ENCODE peak calls at places on chromosomes 7 and 10, in four cellular contexts. E is endothelial cell of umbilical vein; Q is cortex of kidney; G is stimulated activated CD4-positive, alpha-beta T cell treated with anti-CD3 and anti-CD28 coated beads, Interleukin-15, amount 100 ng/mL, for 24 hours. U is an unnamed sample.
A peak's percentile ranks its signal among the peaks of the same experiment; 100 is the strongest.

GRCh38 chr10:79322616-79323566 is 24.4 kb upstream of the PPIF start:
- DNase-seq in E (no peak), Q (no peak), G (peak; percentile 84), U (no peak)

GRCh38 chr7:111593343-111593742 is 31.1 kb upstream of the IMMP2L start:
- DNase-seq in E (no peak), Q (no peak), G (no peak), U (no peak)

GRCh38 chr10:89644967-89645741 is at the start of gene PANK1:
- DNase-seq in E (peak; percentile 83), Q (no peak), G (peak; percentile 87), U (peak; percentile 40)

GRCh38 chr7:101299511-101300464 is 21.8 kb downstream of the IFT22 start:
- DNase-seq in E (no peak), Q (no peak), G (no peak), U (no peak)

GRCh38 chr7:46549347-46549746 is 628.3 kb upstream of the IGFBP3 start:
- DNase-seq in E (no peak), Q (no peak), G (no peak), U (no peak)

GRCh38 chr10:106643521-106643920 is 521.0 kb downstream of the SORCS1 start:
- DNase-seq in E (no peak), Q (no peak), G (no peak), U (no peak)

GRCh38 chr7:131431289-131431688 is 103.6 kb downstream of the MKLN1 start:
- DNase-seq in E (no peak), Q (no peak), G (no peak), U (no peak)

GRCh38 chr7:90931996-90932912 is 332.0 kb upstream of the FZD1 start:
- DNase-seq in E (no peak), Q (no peak), G (no peak), U (no peak)

GRCh38 chr7:156829669-156830336 is 63.2 kb downstream of the LMBR1 start:
- DNase-seq in E (no peak), Q (no peak), G (no peak), U (no peak)

GRCh38 chr10:17116193-17116592 is 13.4 kb downstream of the CUBN start:
- DNase-seq in E (peak; percentile 59), Q (no peak), G (no peak), U (peak; percentile 5)

GRCh38 chr7:30562498-30562897 is 32.2 kb upstream of the GARS1 start:
- DNase-seq in E (peak; percentile 91), Q (no peak), G (no peak), U (peak; percentile 92)

GRCh38 chr10:92822964-92823363 is 25.4 kb upstream of the EXOC6 start:
- DNase-seq in E (peak; percentile 92), Q (no peak), G (no peak), U (peak; percentile 88)

GRCh38 chr10:59176241-59177030 is at the start of gene PHYHIPL:
- DNase-seq in E (no peak), Q (peak; percentile 18), G (peak; percentile 3), U (no peak)

GRCh38 chr10:87866575-87866974 is 3.1 kb downstream of the PTEN start:
- DNase-seq in E (peak; percentile 46), Q (no peak), G (no peak), U (no peak)

GRCh38 chr10:97013983-97014382 is 171.8 kb downstream of the SLIT1 start:
- DNase-seq in E (no peak), Q (no peak), G (no peak), U (no peak)

GRCh38 chr7:75038508-75038907 is 35.1 kb downstream of the RCC1L start:
- DNase-seq in E (no peak), Q (no peak), G (no peak), U (no peak)

GRCh38 chr7:3196629-3197028 is 104.4 kb upstream of the SDK1 start:
- DNase-seq in E (no peak), Q (no peak), G (no peak), U (no peak)

GRCh38 chr7:108136191-108136581 is 6.0 kb upstream of the LAMB4 start:
- DNase-seq in E (no peak), Q (no peak), G (no peak), U (no peak)

GRCh38 chr7:44184221-44184873 is 4.9 kb downstream of the GCK start:
- DNase-seq in E (peak; percentile 34), Q (no peak), G (no peak), U (no peak)

GRCh38 chr10:132862485-132863420 is 76.8 kb upstream of the NKX6-2 start:
- DNase-seq in E (no peak), Q (no peak), G (no peak), U (no peak)

GRCh38 chr10:90787906-90788491 is 69.8 kb downstream of the HTR7 start:
- DNase-seq in E (peak; percentile 47), Q (no peak), G (peak; percentile 35), U (peak; percentile 22)

GRCh38 chr7:74453321-74454011 is at the start of gene GTF2IRD1:
- DNase-seq in E (peak; percentile 58), Q (no peak), G (peak; percentile 71), U (peak; percentile 29)

GRCh38 chr10:13018171-13018570 is 16.7 kb upstream of the CCDC3 start:
- DNase-seq in E (no peak), Q (no peak), G (no peak), U (no peak)

GRCh38 chr7:80630611-80631010 is 7.8 kb upstream of the CD36 start:
- DNase-seq in E (no peak), Q (no peak), G (no peak), U (no peak)

GRCh38 chr7:152006336-152006735 is 19.1 kb upstream of the GALNT11 start:
- DNase-seq in E (no peak), Q (no peak), G (no peak), U (no peak)

GRCh38 chr10:13989616-13990015 is 341.1 kb downstream of the FRMD4A start:
- DNase-seq in E (peak; percentile 36), Q (no peak), G (no peak), U (no peak)

GRCh38 chr10:94546616-94547175 is 1.1 kb downstream of the HELLS start:
- DNase-seq in E (peak; percentile 51), Q (no peak), G (no peak), U (no peak)

GRCh38 chr10:132861884-132862461 is 76.0 kb upstream of the NKX6-2 start:
- DNase-seq in E (no peak), Q (no peak), G (no peak), U (no peak)